ENCODE peak calls at places on chromosomes 5 and 9, in four cellular contexts. M is small intestine; X is effector memory CD4-positive, alpha-beta T cell; N is psoas muscle. P is an unnamed sample.

GRCh38 chr9:121445986-121446385 is 53.7 kb downstream of the GGTA1 start:
- DNase-seq in M (no peak), N (no peak), X (no peak), P (no peak)

GRCh38 chr5:75435101-75435500 is 76.3 kb downstream of the CERT1 start:
- DNase-seq in X (no peak), M (no peak), N (no peak), P (no peak)

GRCh38 chr9:69223605-69224004 is 49.5 kb downstream of the TJP2 start:
- DNase-seq in M (peak; percentile 46), X (no peak), N (no peak), P (no peak)

GRCh38 chr5:85549836-85550599 is 1067.7 kb upstream of the COX7C start:
- DNase-seq in N (no peak), X (no peak), M (no peak), P (no peak)

GRCh38 chr5:125486634-125487033 is 740.2 kb upstream of the ZNF608 start:
- DNase-seq in M (no peak), X (no peak), N (no peak), P (no peak)

GRCh38 chr5:173341911-173342535 is 13.8 kb upstream of the STC2 start:
- DNase-seq in N (no peak), M (no peak), X (no peak), P (no peak)

GRCh38 chr9:35658894-35659220 is 765 bp downstream of the CCDC107 start:
- DNase-seq in M (peak; percentile 43), N (peak; percentile 59), X (no peak), P (no peak)

GRCh38 chr5:1030801-1031271 is 22.2 kb downstream of the NKD2 start:
- DNase-seq in N (peak; percentile 12), X (no peak), M (no peak), P (no peak)

GRCh38 chr5:141597814-141598213 is 21.0 kb downstream of the DIAPH1 start:
- DNase-seq in N (no peak), X (no peak), M (no peak), P (no peak)

GRCh38 chr9:120710110-120710981 is 3.9 kb downstream of the MEGF9 start:
- DNase-seq in X (peak; percentile 31), N (no peak), M (peak; percentile 85), P (no peak)

GRCh38 chr5:159003045-159004030 is 96.4 kb downstream of the EBF1 start:
- DNase-seq in M (no peak), X (no peak), N (peak; percentile 36), P (no peak)

GRCh38 chr9:116320180-116320799 is 166.7 kb downstream of the PAPPA start:
- DNase-seq in N (no peak), M (no peak), X (no peak), P (no peak)

GRCh38 chr9:96135904-96136303 is 166.1 kb downstream of the HSD17B3 start:
- DNase-seq in N (no peak), X (no peak), M (no peak), P (no peak)

GRCh38 chr9:25827626-25828025 is 149.4 kb upstream of the TUSC1 start:
- DNase-seq in N (no peak), M (no peak), X (no peak), P (no peak)

GRCh38 chr9:113564804-113565237 is 101.3 kb downstream of the RGS3 start:
- DNase-seq in N (peak; percentile 63), M (peak; percentile 67), X (no peak), P (peak; percentile 56)

GRCh38 chr5:82975396-82975795 is 101.8 kb downstream of the TMEM167A start:
- DNase-seq in X (no peak), M (no peak), N (no peak), P (no peak)

GRCh38 chr5:146516151-146516475 is at the start of gene GPR151:
- DNase-seq in N (no peak), X (no peak), M (no peak), P (no peak)

GRCh38 chr9:134855231-134855899 is 25.2 kb upstream of the FCN2 start:
- DNase-seq in N (no peak), M (no peak), X (no peak), P (no peak)

GRCh38 chr9:36848946-36849345 is 185.1 kb downstream of the PAX5 start:
- DNase-seq in M (no peak), N (no peak), X (no peak), P (no peak)

GRCh38 chr5:16616536-16617271 is at the start of gene RETREG1:
- DNase-seq in X (peak; percentile 72), N (peak; percentile 69), M (peak; percentile 67), P (peak; percentile 52)

GRCh38 chr5:1850324-1851154 is 32.2 kb downstream of the IRX4 start:
- DNase-seq in M (no peak), N (no peak), X (no peak), P (no peak)

GRCh38 chr5:421287-421880 is 21.6 kb upstream of the EXOC3 start:
- DNase-seq in X (no peak), M (no peak), N (no peak), P (no peak)

GRCh38 chr5:74934949-74935751 is 69.0 kb upstream of the FAM169A start:
- DNase-seq in N (no peak), X (no peak), M (peak; percentile 92), P (no peak)

GRCh38 chr5:138686668-138687067 is 66.6 kb upstream of the CTNNA1 start:
- DNase-seq in N (no peak), X (no peak), M (no peak), P (no peak)

GRCh38 chr5:134656690-134657089 is 8.1 kb downstream of the SEC24A start:
- DNase-seq in M (peak; percentile 43), X (no peak), N (no peak), P (no peak)

GRCh38 chr9:107345327-107345726 is 62.2 kb downstream of the RAD23B start:
- DNase-seq in M (no peak), X (no peak), N (no peak), P (no peak)

DNA sequence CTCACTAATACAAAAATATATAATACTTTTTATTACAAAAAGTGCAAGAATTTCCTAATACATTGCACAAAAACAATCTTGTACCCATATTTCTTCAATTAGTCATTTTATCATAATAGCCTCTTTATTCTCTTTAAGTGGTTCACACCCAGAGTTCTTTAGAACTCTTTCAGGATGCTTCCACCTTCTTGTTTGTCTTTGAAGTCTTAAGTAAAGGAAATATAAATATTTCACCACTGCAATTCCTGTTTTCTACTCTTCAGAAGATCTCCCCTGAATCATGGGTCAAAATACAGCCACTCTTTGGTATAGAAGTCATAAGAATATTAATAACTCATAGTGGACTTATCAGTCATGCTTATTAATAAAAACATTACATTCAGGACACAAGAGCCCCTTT is 293.0 kb downstream of the ATPSCKMT start:
- DNase-seq in M (no peak), N (no peak), X (no peak), P (no peak)
- H3K27ac ChIP-seq in M (no peak overlapping the region), N (no peak overlapping the region), X (no peak overlapping the region), P (no peak overlapping the region)

DNA sequence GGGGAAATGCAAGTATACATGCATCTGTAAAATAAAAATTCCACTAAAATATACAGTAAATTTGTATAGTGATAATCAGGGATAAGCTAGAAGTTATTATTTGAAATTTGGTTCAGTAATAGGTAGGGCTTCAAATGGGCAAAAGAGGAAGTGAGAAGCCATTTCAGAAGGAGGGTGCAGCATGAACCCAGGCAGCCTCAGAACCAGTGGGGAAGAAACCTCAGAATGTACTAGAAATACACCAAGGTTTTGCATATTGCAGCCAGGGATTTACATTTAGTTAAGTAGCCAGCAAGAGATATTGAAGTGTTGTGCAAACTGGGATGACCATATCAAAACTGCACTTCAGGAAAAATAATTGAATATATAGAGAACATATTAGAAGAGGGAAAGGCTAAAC is 335.9 kb downstream of the ZNF608 start:
- DNase-seq in N (no peak), X (no peak), M (no peak), P (no peak)
- H3K27ac ChIP-seq in N (no peak overlapping the region), X (no peak overlapping the region), M (no peak overlapping the region), P (no peak overlapping the region)

GRCh38 chr5:151899400-151899799 is 25.3 kb downstream of the GLRA1 start:
- DNase-seq in M (no peak), X (no peak), N (no peak), P (no peak)

GRCh38 chr5:151897896-151898295 is 26.8 kb downstream of the GLRA1 start:
- DNase-seq in X (no peak), M (no peak), N (no peak), P (no peak)

GRCh38 chr5:151897017-151897552 is 27.6 kb downstream of the GLRA1 start:
- DNase-seq in X (no peak), N (no peak), M (no peak), P (no peak)

GRCh38 chr5:151895660-151896040 is 29.0 kb downstream of the GLRA1 start:
- DNase-seq in M (no peak), N (no peak), X (no peak), P (no peak)

GRCh38 chr5:151896041-151896691 is 28.5 kb downstream of the GLRA1 start:
- DNase-seq in M (no peak), X (no peak), N (no peak), P (no peak)
- H3K27ac ChIP-seq in M (no peak overlapping the region), X (no peak overlapping the region), N (no peak overlapping the region), P (no peak overlapping the region)

GRCh38 chr5:65012411-65012972 is 243.8 kb downstream of the CWC27 start:
- DNase-seq in N (no peak), M (no peak), X (no peak), P (no peak)
- H3K27ac ChIP-seq in N (no peak overlapping the region), M (no peak overlapping the region), X (no peak overlapping the region), P (no peak overlapping the region)

DNA sequence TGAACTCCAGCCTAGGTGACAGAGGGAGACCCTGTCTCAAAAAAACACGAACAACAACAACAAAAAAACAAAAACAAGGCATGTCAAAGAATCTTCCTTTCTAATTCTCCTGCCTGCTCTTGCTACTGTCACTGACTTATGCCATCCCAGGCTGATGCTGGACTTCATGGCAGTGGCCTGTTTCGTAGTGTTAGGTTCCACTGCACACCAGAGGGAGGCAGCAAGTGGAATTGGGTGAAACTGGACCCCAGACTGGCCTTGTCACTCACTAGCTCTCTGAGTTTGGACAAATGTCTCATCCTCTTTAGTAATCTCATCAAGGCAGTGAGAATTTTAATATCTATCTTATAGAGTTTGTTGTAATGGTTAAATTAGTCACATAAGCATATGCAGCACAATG is 12.9 kb downstream of the NIM1K start:
- DNase-seq in X (no peak), M (no peak), N (no peak), P (no peak)
- H3K27ac ChIP-seq in X (no peak overlapping the region), M (no peak overlapping the region), N (no peak overlapping the region), P (no peak overlapping the region)

GRCh38 chr5:80054682-80055081 is 19.5 kb downstream of the THBS4 start:
- DNase-seq in N (no peak), X (no peak), M (no peak), P (no peak)
- H3K27ac ChIP-seq in N (no peak overlapping the region), X (no peak overlapping the region), M (no peak overlapping the region), P (no peak overlapping the region)

DNA sequence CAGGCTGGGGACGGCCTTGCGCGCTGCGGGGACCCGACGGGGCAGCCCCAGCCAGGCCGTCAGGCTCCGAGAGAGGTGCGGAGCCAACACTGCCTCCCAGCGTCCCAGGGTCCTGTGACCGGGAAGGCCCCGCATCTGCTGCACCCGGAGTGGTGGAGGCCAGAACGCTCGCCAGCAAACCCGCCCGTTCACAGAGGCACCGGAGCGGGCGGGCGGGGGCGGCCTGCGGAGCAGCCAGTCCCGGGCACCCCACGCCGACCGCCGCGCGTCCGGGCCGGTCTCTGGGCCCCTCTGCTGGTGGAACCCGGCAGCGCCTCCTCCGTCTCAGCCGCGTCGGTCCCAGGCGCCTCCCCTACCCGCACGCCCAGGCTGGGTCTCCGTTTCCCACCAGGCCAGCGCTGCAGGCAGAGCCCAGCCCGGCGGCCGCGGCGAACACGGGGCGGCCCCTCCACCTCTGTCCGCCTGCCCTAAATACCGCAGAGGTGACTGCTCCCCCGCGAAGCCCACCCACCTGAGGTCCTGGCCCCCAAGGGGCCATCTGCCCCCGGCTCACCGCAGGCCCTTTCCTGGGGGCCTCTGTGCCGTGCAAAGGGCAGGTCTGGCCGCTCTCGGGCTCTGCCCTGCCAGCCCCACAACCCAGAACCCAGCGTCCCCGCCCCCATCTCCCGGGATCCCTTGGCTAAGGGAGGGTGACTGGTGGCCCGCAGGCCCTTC is 15.9 kb downstream of the EXD3 start:
- DNase-seq in M (peak; percentile 68), X (peak; percentile 30), N (peak; percentile 77), P (no peak)
- H3K27ac ChIP-seq in M (no peak overlapping the region), X (no peak overlapping the region), N (peak overlapping the region; percentile 41), P (no peak overlapping the region)

GRCh38 chr9:14097666-14098065 is 216.3 kb downstream of the NFIB start:
- DNase-seq in M (no peak), X (no peak), N (no peak), P (no peak)
- H3K27ac ChIP-seq in M (no peak overlapping the region), X (no peak overlapping the region), N (peak overlapping the region; percentile 52), P (no peak overlapping the region)

P was measured in caudate nucleus.